ENCODE peak calls at places on chromosomes 7 and 10, in five cellular contexts. L is PC-3, K is astrocyte, C is A549, H is Karpas-422. A is an unnamed sample.

GRCh38 chr7:40709077-40709964 is 574.5 kb downstream of the SUGCT start:
- DNase-seq in H (no peak), C (no peak), L (no peak), K (no peak), A (no peak)

GRCh38 chr10:118940386-118940785 is 89.1 kb upstream of the NANOS1 start:
- DNase-seq in L (no peak), C (no peak), K (peak; percentile 6), H (no peak), A (peak; percentile 23)

GRCh38 chr7:112495820-112496462 is 15.2 kb downstream of the LSMEM1 start:
- DNase-seq in L (peak; percentile 69), K (peak; percentile 36), H (peak; percentile 80), C (peak; percentile 69), A (peak; percentile 55)

GRCh38 chr7:151794508-151795167 is 82.3 kb downstream of the PRKAG2 start:
- DNase-seq in C (no peak), L (no peak), K (peak; percentile 61), H (no peak), A (no peak)

GRCh38 chr10:63437334-63437949 is 28.3 kb downstream of the JMJD1C start:
- DNase-seq in K (peak; percentile 70), C (no peak), H (no peak), L (no peak), A (peak; percentile 71)

GRCh38 chr7:69605070-69605469 is 6.8 kb downstream of the AUTS2 start:
- DNase-seq in C (no peak), L (no peak), K (no peak), H (no peak), A (no peak)

GRCh38 chr10:12594448-12594944 is 245.1 kb downstream of the CAMK1D start:
- DNase-seq in H (no peak), L (no peak), C (no peak), K (no peak), A (no peak)

GRCh38 chr7:13181221-13181620 is 493.8 kb downstream of the ARL4A start:
- DNase-seq in K (peak; percentile 15), H (no peak), L (peak; percentile 74), C (peak; percentile 2), A (peak; percentile 39)

GRCh38 chr7:36165059-36165458 is 12.0 kb downstream of the EEPD1 start:
- DNase-seq in K (peak; percentile 56), H (no peak), C (no peak), L (no peak), A (peak; percentile 67)

GRCh38 chr7:39529582-39529981 is 36.6 kb upstream of the YAE1 start:
- DNase-seq in L (no peak), C (no peak), H (no peak), K (no peak), A (no peak)

GRCh38 chr7:26653966-26654365 is 210.4 kb downstream of the SKAP2 start:
- DNase-seq in C (no peak), L (peak; percentile 14), K (no peak), H (no peak), A (no peak)

GRCh38 chr10:112335104-112335840 is 38.6 kb upstream of the ACSL5 start:
- DNase-seq in K (no peak), H (peak; percentile 52), L (no peak), C (peak; percentile 9), A (no peak)

GRCh38 chr7:50069613-50070012 is 23.4 kb downstream of the ZPBP start:
- DNase-seq in H (peak; percentile 80), K (peak; percentile 2), L (peak; percentile 35), C (no peak), A (no peak)

GRCh38 chr7:42175834-42176745 is 60.9 kb downstream of the GLI3 start:
- DNase-seq in C (no peak), L (peak; percentile 46), H (no peak), K (no peak), A (no peak)

GRCh38 chr7:44587843-44588711 is 6.0 kb upstream of the TMED4 start:
- DNase-seq in L (peak; percentile 77), K (peak; percentile 28), H (peak; percentile 83), C (peak; percentile 61), A (peak; percentile 34)

GRCh38 chr7:20146461-20146860 is 70.7 kb downstream of the MACC1 start:
- DNase-seq in H (no peak), L (no peak), C (no peak), K (no peak), A (no peak)

GRCh38 chr10:15182541-15183207 is 14.2 kb upstream of the NMT2 start:
- DNase-seq in H (no peak), C (no peak), K (no peak), L (no peak), A (no peak)

GRCh38 chr10:69684020-69684980 is 54.3 kb downstream of the FAM241B start:
- DNase-seq in H (no peak), K (peak; percentile 40), C (no peak), L (peak; percentile 63), A (peak; percentile 52)

GRCh38 chr10:84360634-84361365 is 32.4 kb downstream of the CCSER2 start:
- DNase-seq in H (no peak), C (no peak), K (peak; percentile 22), L (no peak), A (peak; percentile 28)

GRCh38 chr7:28381466-28381865 is 30.9 kb upstream of the CREB5 start:
- DNase-seq in H (no peak), K (peak; percentile 35), L (no peak), C (no peak), A (peak; percentile 47)

GRCh38 chr10:124064158-124064603 is 29.2 kb downstream of the CHST15 start:
- DNase-seq in K (no peak), L (no peak), C (peak; percentile 18), H (no peak), A (no peak)

GRCh38 chr10:124060148-124060720 is 33.2 kb downstream of the CHST15 start:
- DNase-seq in K (no peak), H (no peak), C (no peak), L (no peak), A (no peak)

GRCh38 chr10:124063736-124064135 is 29.7 kb downstream of the CHST15 start:
- DNase-seq in L (peak; percentile 82), C (peak; percentile 45), K (peak; percentile 92), H (no peak), A (peak; percentile 92)

GRCh38 chr10:124061030-124061429 is 32.4 kb downstream of the CHST15 start:
- DNase-seq in L (no peak), C (no peak), K (no peak), H (no peak), A (no peak)

GRCh38 chr10:124062390-124062789 is 31.0 kb downstream of the CHST15 start:
- DNase-seq in K (no peak), C (no peak), H (no peak), L (no peak), A (no peak)
- H3K4me2 ChIP-seq in K (no peak overlapping the region), C (no peak overlapping the region), H (no peak overlapping the region), L (no peak overlapping the region), A (no peak overlapping the region)

GRCh38 chr10:77844177-77844576 is 82.4 kb downstream of the DLG5 start:
- DNase-seq in H (no peak), C (no peak), K (no peak), L (no peak), A (no peak)
- H3K4me1 ChIP-seq in H (no peaks in the 10 kb centered on the region), C (peaks cover 35% of the 10 kb centered on the region), K (peaks cover 31% of the 10 kb centered on the region), L (peaks cover 28% of the 10 kb centered on the region), A (peaks cover 13% of the 10 kb centered on the region)

DNA sequence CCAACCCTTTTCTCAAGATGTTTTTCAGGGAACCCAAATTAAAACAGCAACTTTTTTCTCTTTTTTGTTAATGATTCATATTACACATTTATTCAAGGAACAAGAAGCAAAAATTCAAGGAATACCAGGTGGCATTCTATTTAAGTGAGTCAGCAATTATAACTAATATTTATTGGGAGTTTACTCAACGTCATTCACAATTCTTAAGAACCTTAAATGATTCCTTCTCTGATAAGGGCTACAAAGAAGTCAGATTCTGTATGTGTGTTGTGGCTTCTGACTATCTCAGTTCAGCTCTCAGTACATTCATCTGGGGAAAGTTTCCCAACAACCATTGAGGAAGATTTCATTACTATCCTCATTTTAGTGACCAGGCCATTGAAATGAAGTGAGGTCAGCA is 470.7 kb upstream of the AKR1E2 start:
- DNase-seq in K (peak; percentile 10), L (peak; percentile 33), H (no peak), C (no peak), A (no peak)
- H3K27ac ChIP-seq in K (no peak overlapping the region), L (peak overlapping the region; percentile 92), H (no peak overlapping the region), C (peak overlapping the region; percentile 77), A (no peak overlapping the region)

GRCh38 chr7:139365336-139365735 is 5.6 kb downstream of the LUC7L2 start:
- DNase-seq in L (no peak), H (no peak), C (no peak), K (no peak), A (no peak)
- H3K4me2 ChIP-seq in L (no peak overlapping the region), H (no peak overlapping the region), C (no peak overlapping the region), K (no peak overlapping the region), A (no peak overlapping the region)

GRCh38 chr10:79405221-79405994 is 40.0 kb downstream of the ZCCHC24 start:
- DNase-seq in H (no peak), L (no peak), K (no peak), C (no peak), A (peak; percentile 87)

GRCh38 chr10:79404231-79404609 is 41.2 kb downstream of the ZCCHC24 start:
- DNase-seq in C (no peak), H (no peak), L (peak; percentile 81), K (peak; percentile 74), A (peak; percentile 82)

GRCh38 chr10:79405995-79406515 is 39.4 kb downstream of the ZCCHC24 start:
- DNase-seq in L (no peak), H (no peak), K (no peak), C (no peak), A (no peak)

GRCh38 chr10:79403441-79404230 is 41.8 kb downstream of the ZCCHC24 start:
- DNase-seq in H (no peak), K (peak; percentile 42), C (no peak), L (peak; percentile 82), A (no peak)

GRCh38 chr10:79404690-79405131 is 40.7 kb downstream of the ZCCHC24 start:
- DNase-seq in K (no peak), L (no peak), H (no peak), C (no peak), A (no peak)
- H3K4me1 ChIP-seq in K (peaks cover 58% of the 10 kb centered on the region), L (peaks cover 28% of the 10 kb centered on the region), H (peaks cover 24% of the 10 kb centered on the region), C (no peaks in the 10 kb centered on the region), A (peaks cover 77% of the 10 kb centered on the region)

GRCh38 chr7:127348247-127348631 is 44.3 kb downstream of the ZNF800 start:
- DNase-seq in K (no peak), L (no peak), H (no peak), C (no peak), A (no peak)

GRCh38 chr7:127349881-127350280 is 42.6 kb downstream of the ZNF800 start:
- DNase-seq in H (no peak), K (no peak), L (no peak), C (no peak), A (no peak)

GRCh38 chr7:127350586-127350985 is 41.9 kb downstream of the ZNF800 start:
- DNase-seq in H (no peak), C (no peak), K (no peak), L (no peak), A (no peak)

GRCh38 chr7:127359011-127359410 is 33.5 kb downstream of the ZNF800 start:
- DNase-seq in H (no peak), K (no peak), L (no peak), C (no peak), A (no peak)

DNA sequence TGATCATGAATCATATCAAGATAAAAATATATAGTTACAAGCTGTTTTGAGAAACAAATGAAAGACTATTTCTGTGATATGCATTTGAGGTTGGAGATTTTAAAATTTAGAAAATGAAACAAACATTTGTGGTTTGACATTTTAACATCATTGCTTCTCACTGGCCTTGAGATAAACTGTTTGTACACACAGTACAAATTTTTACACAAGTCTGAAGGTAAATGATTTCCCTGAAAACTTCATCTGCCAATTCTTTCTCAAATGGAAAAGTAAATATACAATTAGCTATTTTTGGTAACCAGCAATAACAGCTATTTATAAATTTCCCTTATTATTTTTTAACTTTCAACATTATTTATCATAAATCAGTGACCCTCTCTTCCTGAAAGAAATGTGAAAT is 38.6 kb downstream of the ZNF800 start:
- DNase-seq in C (no peak), H (no peak), K (no peak), L (no peak), A (no peak)
- H3K27ac ChIP-seq in C (no peak overlapping the region), H (no peak overlapping the region), K (no peak overlapping the region), L (no peak overlapping the region), A (no peak overlapping the region)

A was measured in fibroblast of lung.